ENCODE peak calls at places on chromosomes 5 and 9, in six cellular contexts. One of them, this sample, is unnamed.

GRCh38 chr5:1423901-1424603 is 21.2 kb downstream of the SLC6A3 start:
- DNase-seq in suprapubic skin: no peak
- DNase-seq in heart left ventricle: peak; percentile 43
- DNase-seq in tibial nerve: no peak
- DNase-seq in upper lobe of left lung: no peak
- DNase-seq in K562: no peak
- DNase-seq in this sample: no peak

GRCh38 chr5:159741829-159742228 is 174.5 kb upstream of the ADRA1B start:
- DNase-seq in suprapubic skin: no peak
- DNase-seq in heart left ventricle: no peak
- DNase-seq in tibial nerve: no peak
- DNase-seq in upper lobe of left lung: no peak
- DNase-seq in K562: no peak
- DNase-seq in this sample: no peak

GRCh38 chr5:159135896-159136531 is 36.3 kb upstream of the EBF1 start:
- DNase-seq in K562: no peak
- DNase-seq in upper lobe of left lung: no peak
- DNase-seq in tibial nerve: no peak
- DNase-seq in suprapubic skin: no peak
- DNase-seq in heart left ventricle: no peak
- DNase-seq in this sample: peak; percentile 19

GRCh38 chr5:175329976-175330375 is 114.0 kb downstream of the DRD1 start:
- DNase-seq in suprapubic skin: no peak
- DNase-seq in K562: no peak
- DNase-seq in tibial nerve: no peak
- DNase-seq in upper lobe of left lung: no peak
- DNase-seq in heart left ventricle: no peak
- DNase-seq in this sample: no peak

GRCh38 chr5:92678576-92679105 is 902.4 kb downstream of the NR2F1-AS1 start:
- DNase-seq in heart left ventricle: no peak
- DNase-seq in suprapubic skin: no peak
- DNase-seq in upper lobe of left lung: no peak
- DNase-seq in K562: no peak
- DNase-seq in tibial nerve: no peak
- DNase-seq in this sample: no peak

GRCh38 chr9:132977626-132978450 is 656 bp upstream of the GFI1B start:
- DNase-seq in suprapubic skin: no peak
- DNase-seq in upper lobe of left lung: peak; percentile 47
- DNase-seq in tibial nerve: peak; percentile 33
- DNase-seq in K562: peak; percentile 80
- DNase-seq in heart left ventricle: peak; percentile 79
- DNase-seq in this sample: peak; percentile 87

GRCh38 chr5:91382530-91383026 is 539 bp downstream of the ARRDC3 start:
- DNase-seq in heart left ventricle: no peak
- DNase-seq in K562: no peak
- DNase-seq in tibial nerve: no peak
- DNase-seq in suprapubic skin: no peak
- DNase-seq in upper lobe of left lung: peak; percentile 53
- DNase-seq in this sample: no peak

GRCh38 chr5:181188700-181189362 is 16.2 kb downstream of the TRIM7 start:
- DNase-seq in suprapubic skin: no peak
- DNase-seq in upper lobe of left lung: peak; percentile 75
- DNase-seq in heart left ventricle: peak; percentile 77
- DNase-seq in tibial nerve: peak; percentile 95
- DNase-seq in K562: no peak
- DNase-seq in this sample: no peak

GRCh38 chr9:133406039-133406438 is 11.8 kb downstream of the REXO4 start:
- DNase-seq in heart left ventricle: peak; percentile 46
- DNase-seq in upper lobe of left lung: no peak
- DNase-seq in suprapubic skin: no peak
- DNase-seq in K562: no peak
- DNase-seq in tibial nerve: no peak
- DNase-seq in this sample: no peak

GRCh38 chr5:103624035-103624461 is 61.5 kb upstream of the NUDT12 start:
- DNase-seq in K562: no peak
- DNase-seq in heart left ventricle: no peak
- DNase-seq in upper lobe of left lung: no peak
- DNase-seq in suprapubic skin: no peak
- DNase-seq in tibial nerve: no peak
- DNase-seq in this sample: no peak

GRCh38 chr5:156259618-156260017 is 67.3 kb upstream of the SGCD start:
- DNase-seq in suprapubic skin: no peak
- DNase-seq in tibial nerve: no peak
- DNase-seq in heart left ventricle: no peak
- DNase-seq in upper lobe of left lung: no peak
- DNase-seq in K562: no peak
- DNase-seq in this sample: no peak

DNA sequence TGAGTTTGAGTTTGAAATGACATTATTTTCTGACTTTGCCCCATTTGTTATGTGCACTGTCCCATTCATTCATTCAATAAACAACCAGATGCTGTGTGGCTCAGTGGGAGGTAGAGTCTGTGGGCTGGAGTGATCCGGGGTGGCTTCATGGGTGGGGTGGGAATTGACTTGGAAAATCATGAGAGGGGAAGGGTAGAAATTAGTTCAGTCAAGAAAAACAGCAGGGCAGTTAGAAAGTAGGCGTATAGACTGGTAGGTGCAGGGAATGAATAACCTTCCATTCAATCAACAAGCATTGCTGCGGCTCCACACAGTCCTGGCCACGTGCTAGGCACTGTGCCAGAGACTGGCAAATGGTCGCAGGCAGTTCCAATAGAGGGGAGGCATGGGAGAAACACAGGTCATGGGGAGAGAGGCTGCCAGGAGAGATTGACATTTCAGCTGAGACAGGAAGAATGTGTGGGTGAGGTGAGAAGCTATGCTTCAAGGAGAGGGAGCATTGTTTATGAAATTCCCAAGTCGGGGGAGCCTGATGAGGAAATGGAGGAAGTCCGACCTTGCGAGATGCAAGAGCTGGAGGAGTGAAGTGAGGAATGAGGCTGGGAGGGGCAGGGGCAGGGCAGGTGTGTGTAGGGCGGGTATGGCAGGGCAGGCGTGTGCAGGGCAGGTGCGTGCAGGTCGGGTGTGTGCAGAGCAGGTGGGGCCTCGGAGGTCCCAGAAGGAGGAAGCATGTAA is 54.5 kb upstream of the PPARGC1B start:
- DNase-seq in heart left ventricle: no peak
- DNase-seq in suprapubic skin: no peak
- DNase-seq in K562: no peak
- DNase-seq in upper lobe of left lung: peak; percentile 61
- DNase-seq in tibial nerve: no peak
- DNase-seq in this sample: no peak
- TF ChIP-seq POLR2A in heart left ventricle: no peak
- TF ChIP-seq POLR2A in suprapubic skin: no peak
- TF ChIP-seq POLR2A in K562: no peak
- TF ChIP-seq POLR2A in upper lobe of left lung: no peak
- TF ChIP-seq POLR2A in tibial nerve: no peak
- TF ChIP-seq POLR2A in this sample: no peak

GRCh38 chr9:35538361-35539234 is 48.7 kb downstream of the RUSC2 start:
- DNase-seq in heart left ventricle: peak; percentile 84
- DNase-seq in K562: no peak
- DNase-seq in upper lobe of left lung: peak; percentile 64
- DNase-seq in suprapubic skin: peak; percentile 85
- DNase-seq in tibial nerve: peak; percentile 56
- DNase-seq in this sample: no peak
- TF ChIP-seq POLR2A in heart left ventricle: no peak
- TF ChIP-seq POLR2A in K562: no peak
- TF ChIP-seq POLR2A in upper lobe of left lung: no peak
- TF ChIP-seq POLR2A in suprapubic skin: no peak
- TF ChIP-seq POLR2A in tibial nerve: peak; percentile 54
- TF ChIP-seq POLR2A in this sample: peak; percentile 23

DNA sequence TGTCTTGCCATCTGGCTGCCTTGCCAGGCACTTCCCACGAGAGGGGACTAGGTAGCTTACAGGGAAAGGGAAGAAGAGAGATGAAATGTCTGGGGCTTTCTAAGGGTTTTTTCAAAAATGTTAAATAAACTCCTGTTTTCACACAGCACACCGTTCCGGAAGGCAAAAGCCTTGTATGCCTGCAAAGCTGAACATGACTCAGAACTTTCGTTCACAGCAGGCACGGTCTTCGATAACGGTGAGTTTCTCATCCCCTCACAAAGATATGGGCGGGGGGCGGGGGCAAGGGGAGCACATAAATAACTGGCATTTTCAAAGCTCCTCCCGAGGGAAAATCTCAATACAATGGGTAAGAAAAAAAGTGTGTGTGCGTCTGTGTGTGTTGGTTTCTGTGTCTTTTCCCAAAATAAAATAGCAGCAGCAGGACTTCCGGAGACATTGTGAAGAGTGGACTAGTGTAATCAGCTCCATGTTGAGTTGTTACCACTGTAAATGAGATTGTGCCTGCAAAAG is 189.6 kb downstream of the NR3C1 start:
- DNase-seq in tibial nerve: no peak
- DNase-seq in upper lobe of left lung: no peak
- DNase-seq in suprapubic skin: no peak
- DNase-seq in heart left ventricle: no peak
- DNase-seq in K562: peak; percentile 46
- DNase-seq in this sample: no peak
- TF ChIP-seq POLR2A in tibial nerve: no peak
- TF ChIP-seq POLR2A in upper lobe of left lung: no peak
- TF ChIP-seq POLR2A in suprapubic skin: no peak
- TF ChIP-seq POLR2A in heart left ventricle: no peak
- TF ChIP-seq POLR2A in K562: peak; percentile 28
- TF ChIP-seq POLR2A in this sample: no peak

DNA sequence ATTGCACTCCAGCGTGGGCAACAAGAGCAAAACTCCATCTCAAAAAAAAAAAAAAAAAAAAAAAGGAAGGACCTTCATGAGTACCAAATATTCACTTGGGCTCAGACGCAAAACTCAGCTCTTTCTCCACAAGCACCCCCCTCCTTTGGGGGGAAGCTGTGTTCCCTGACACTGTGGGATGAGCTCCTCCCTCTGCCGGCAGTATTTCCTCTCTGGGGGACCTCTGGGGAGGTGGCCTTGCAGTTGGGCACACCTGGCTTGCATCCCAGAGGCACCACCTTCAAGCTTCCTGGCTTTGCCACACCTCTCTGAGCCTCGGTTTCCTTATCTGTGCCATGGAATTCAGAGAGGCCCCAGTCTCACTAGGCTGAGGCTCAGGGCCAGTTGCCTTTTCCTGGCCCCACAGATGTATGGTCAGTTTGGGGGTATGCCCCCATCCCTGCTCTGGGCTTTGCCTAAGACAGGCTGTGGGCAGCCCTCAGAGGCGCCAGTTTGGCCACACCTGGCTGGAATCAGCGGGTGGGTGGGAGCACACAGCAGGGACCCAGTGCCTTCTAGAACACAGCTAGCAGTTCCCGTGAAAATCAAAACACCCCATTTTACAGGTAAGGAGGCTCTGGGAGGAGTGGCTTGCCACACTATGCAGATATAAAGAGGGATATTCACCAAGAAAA is 157.5 kb upstream of the IER5L start:
- DNase-seq in suprapubic skin: no peak
- DNase-seq in upper lobe of left lung: peak; percentile 74
- DNase-seq in K562: no peak
- DNase-seq in heart left ventricle: no peak
- DNase-seq in tibial nerve: no peak
- DNase-seq in this sample: no peak
- TF ChIP-seq POLR2A in suprapubic skin: no peak
- TF ChIP-seq POLR2A in upper lobe of left lung: no peak
- TF ChIP-seq POLR2A in K562: no peak
- TF ChIP-seq POLR2A in heart left ventricle: no peak
- TF ChIP-seq POLR2A in tibial nerve: no peak
- TF ChIP-seq POLR2A in this sample: no peak

GRCh38 chr5:177427211-177427822 is 841 bp downstream of the GRK6 start:
- DNase-seq in upper lobe of left lung: no peak
- DNase-seq in suprapubic skin: no peak
- DNase-seq in heart left ventricle: no peak
- DNase-seq in K562: peak; percentile 70
- DNase-seq in tibial nerve: no peak
- DNase-seq in this sample: no peak
- TF ChIP-seq POLR2A in upper lobe of left lung: no peak
- TF ChIP-seq POLR2A in suprapubic skin: no peak
- TF ChIP-seq POLR2A in heart left ventricle: no peak
- TF ChIP-seq POLR2A in K562: peak; percentile 76
- TF ChIP-seq POLR2A in tibial nerve: no peak
- TF ChIP-seq POLR2A in this sample: no peak

GRCh38 chr5:178230879-178231735 is 1.5 kb downstream of the PHYKPL start:
- DNase-seq in tibial nerve: peak; percentile 33
- DNase-seq in suprapubic skin: no peak
- DNase-seq in K562: no peak
- DNase-seq in upper lobe of left lung: no peak
- DNase-seq in heart left ventricle: no peak
- DNase-seq in this sample: no peak
- TF ChIP-seq POLR2A in tibial nerve: no peak
- TF ChIP-seq POLR2A in suprapubic skin: no peak
- TF ChIP-seq POLR2A in K562: no peak
- TF ChIP-seq POLR2A in upper lobe of left lung: no peak
- TF ChIP-seq POLR2A in heart left ventricle: no peak
- TF ChIP-seq POLR2A in this sample: no peak

DNA sequence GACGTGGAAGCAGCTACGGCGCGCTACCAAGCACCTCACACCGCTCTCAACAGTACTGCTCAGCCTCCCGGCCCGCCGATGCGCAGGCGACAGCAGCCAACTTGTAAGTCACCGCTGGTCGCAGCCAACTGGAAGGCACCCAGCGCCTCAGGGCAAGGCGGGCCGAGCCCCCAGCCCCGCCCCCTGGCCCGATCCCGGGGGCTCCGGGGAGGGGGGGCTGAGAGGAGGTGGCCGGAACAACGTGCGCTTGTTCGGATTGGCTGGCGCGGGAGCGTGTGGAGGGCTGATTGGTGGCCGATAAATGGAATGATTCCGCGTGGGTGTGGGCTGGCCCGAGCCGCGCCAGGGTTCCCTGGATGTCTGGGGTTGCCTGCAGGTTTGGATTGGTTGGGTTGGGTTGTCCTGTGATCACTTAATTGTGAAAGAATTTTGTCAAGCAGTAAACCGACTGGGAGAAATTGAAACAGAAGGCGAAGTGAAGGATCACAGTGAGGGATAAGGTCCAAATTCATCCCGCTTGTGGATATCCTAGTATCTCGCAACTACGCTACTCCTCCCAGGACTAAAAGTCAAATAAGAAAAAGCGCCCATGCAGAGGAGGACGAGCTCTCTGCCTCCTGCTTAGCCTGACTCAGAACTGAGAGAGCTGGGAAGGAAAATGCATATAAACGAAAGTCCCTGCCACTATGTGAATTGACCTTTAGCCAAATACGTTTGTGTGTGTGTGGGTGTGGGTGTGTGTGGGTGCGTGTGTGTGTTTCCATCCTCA is at the start of gene STARD4:
- DNase-seq in K562: peak; percentile 97
- DNase-seq in upper lobe of left lung: peak; percentile 96
- DNase-seq in tibial nerve: peak; percentile 86
- DNase-seq in suprapubic skin: peak; percentile 94
- DNase-seq in heart left ventricle: peak; percentile 95
- DNase-seq in this sample: peak; percentile 76
- TF ChIP-seq POLR2A in K562: peak; percentile 96
- TF ChIP-seq POLR2A in upper lobe of left lung: peak; percentile 97
- TF ChIP-seq POLR2A in tibial nerve: peak; percentile 80
- TF ChIP-seq POLR2A in suprapubic skin: peak; percentile 47
- TF ChIP-seq POLR2A in heart left ventricle: no peak
- TF ChIP-seq POLR2A in this sample: peak; percentile 92

GRCh38 chr9:70413798-70414775 is at the start of gene KLF9:
- DNase-seq in heart left ventricle: peak; percentile 93
- DNase-seq in tibial nerve: peak; percentile 96
- DNase-seq in upper lobe of left lung: peak; percentile 97
- DNase-seq in suprapubic skin: peak; percentile 98
- DNase-seq in K562: peak; percentile 59
- DNase-seq in this sample: peak; percentile 99
- TF ChIP-seq POLR2A in heart left ventricle: peak; percentile 48
- TF ChIP-seq POLR2A in tibial nerve: peak; percentile 93
- TF ChIP-seq POLR2A in upper lobe of left lung: peak; percentile 96
- TF ChIP-seq POLR2A in suprapubic skin: peak; percentile 95
- TF ChIP-seq POLR2A in K562: peak; percentile 86
- TF ChIP-seq POLR2A in this sample: peak; percentile 12